ENCODE peak calls at places on chromosomes 12 and 14, in six cellular contexts. A is effector memory CD4-positive, alpha-beta T cell; U is ovary; L is colonic mucosa; V is left lung; B is K562. H is an unnamed sample.

GRCh38 chr12:64608901-64609542 is 1.3 kb upstream of the RASSF3 start:
- DNase-seq in A (peak; percentile 30), L (peak; percentile 80), B (peak; percentile 55), U (no peak), V (no peak), H (no peak)

GRCh38 chr12:114767081-114767480 is 83.1 kb upstream of the TBX3 start:
- DNase-seq in A (no peak), U (no peak), L (no peak), B (no peak), V (no peak), H (no peak)

GRCh38 chr12:132560421-132560830 is 50.0 kb downstream of the LRCOL1 start:
- DNase-seq in U (peak; percentile 50), A (no peak), L (peak; percentile 45), V (no peak), B (peak; percentile 84), H (peak; percentile 38)

GRCh38 chr12:43669373-43669772 is 89.2 kb downstream of the PUS7L start:
- DNase-seq in V (no peak), U (no peak), L (no peak), B (no peak), A (no peak), H (no peak)

GRCh38 chr12:93000026-93000425 is 70.9 kb upstream of the EEA1 start:
- DNase-seq in B (no peak), U (no peak), V (no peak), L (peak; percentile 60), A (no peak), H (no peak)

GRCh38 chr14:74239848-74240793 is 872 bp downstream of the VSX2 start:
- DNase-seq in L (no peak), A (no peak), V (no peak), B (no peak), U (no peak), H (no peak)

GRCh38 chr14:89267163-89267562 is 149.9 kb downstream of the FOXN3 start:
- DNase-seq in A (no peak), L (no peak), V (no peak), B (no peak), U (no peak), H (no peak)

GRCh38 chr12:92600052-92600451 is 102.7 kb upstream of the PLEKHG7 start:
- DNase-seq in L (no peak), B (no peak), V (no peak), U (no peak), A (no peak), H (no peak)

GRCh38 chr12:28937196-28937595 is 211.9 kb upstream of the FAR2 start:
- DNase-seq in V (no peak), B (no peak), U (no peak), A (no peak), L (no peak), H (no peak)

GRCh38 chr12:132276066-132276719 is 53.2 kb downstream of the GALNT9 start:
- DNase-seq in B (no peak), V (peak; percentile 76), U (no peak), A (no peak), L (no peak), H (no peak)

GRCh38 chr12:26744697-26745440 is 88.1 kb downstream of the ITPR2 start:
- DNase-seq in B (no peak), A (no peak), V (no peak), L (no peak), U (no peak), H (no peak)

GRCh38 chr12:3600039-3600720 is 109.2 kb downstream of the PRMT8 start:
- DNase-seq in A (no peak), V (no peak), B (peak; percentile 39), U (no peak), L (no peak), H (no peak)

GRCh38 chr14:22086149-22086548 is 412.5 kb upstream of the OR4E1 start:
- DNase-seq in A (no peak), B (no peak), L (no peak), V (no peak), U (no peak), H (no peak)

GRCh38 chr14:33460119-33460518 is 490.8 kb downstream of the EGLN3 start:
- DNase-seq in L (no peak), V (no peak), B (no peak), A (no peak), U (no peak), H (no peak)

GRCh38 chr14:26730929-26731618 is 133.2 kb upstream of the NOVA1 start:
- DNase-seq in V (peak; percentile 17), B (peak; percentile 7), L (peak; percentile 17), U (peak; percentile 8), A (no peak), H (no peak)

GRCh38 chr12:53798575-53798974 is 46.8 kb upstream of the CISTR start:
- DNase-seq in V (no peak), U (no peak), B (no peak), L (no peak), A (no peak), H (no peak)

GRCh38 chr12:49703647-49704137 is 3.5 kb downstream of the FMNL3 start:
- DNase-seq in L (no peak), B (no peak), U (no peak), A (no peak), V (no peak), H (no peak)

GRCh38 chr14:63200767-63201166 is 3.5 kb upstream of the RHOJ start:
- DNase-seq in A (no peak), B (no peak), L (no peak), V (no peak), U (no peak), H (no peak)

GRCh38 chr12:81644503-81644902 is 114.6 kb downstream of the PPFIA2 start:
- DNase-seq in U (no peak), V (no peak), A (no peak), B (no peak), L (no peak), H (no peak)

GRCh38 chr14:85530626-85531025 is 682 bp downstream of the FLRT2 start:
- DNase-seq in B (no peak), V (no peak), A (no peak), L (no peak), U (no peak), H (no peak)

GRCh38 chr14:30854492-30854891 is 19.9 kb upstream of the COCH start:
- DNase-seq in V (no peak), L (no peak), B (no peak), U (no peak), A (no peak), H (no peak)

GRCh38 chr12:81815611-81816010 is 56.5 kb upstream of the PPFIA2 start:
- DNase-seq in L (no peak), A (no peak), B (no peak), U (no peak), V (no peak), H (no peak)

GRCh38 chr12:82527165-82527780 is 159.4 kb upstream of the TMTC2 start:
- DNase-seq in L (peak; percentile 46), V (no peak), A (no peak), U (no peak), B (peak; percentile 26), H (no peak)

GRCh38 chr14:43418314-43418713 is 1088.8 kb downstream of the FSCB start:
- DNase-seq in A (no peak), V (no peak), U (no peak), B (no peak), L (no peak), H (no peak)

GRCh38 chr12:39405580-39405979 is 37.3 kb downstream of the KIF21A start:
- DNase-seq in V (no peak), A (no peak), B (no peak), U (no peak), L (no peak), H (no peak)

GRCh38 chr12:46888568-46888967 is 62.8 kb upstream of the SLC38A4 start:
- DNase-seq in V (no peak), A (no peak), L (no peak), B (no peak), U (no peak), H (no peak)

GRCh38 chr12:24537241-24537860 is 411.6 kb downstream of the BCAT1 start:
- DNase-seq in U (no peak), B (no peak), V (no peak), A (no peak), L (no peak), H (no peak)

GRCh38 chr14:71702799-71703198 is 229.4 kb upstream of the RGS6 start:
- DNase-seq in V (no peak), L (no peak), A (no peak), U (no peak), B (no peak), H (no peak)

GRCh38 chr14:71698698-71699097 is 233.5 kb upstream of the RGS6 start:
- DNase-seq in U (no peak), B (no peak), L (no peak), V (no peak), A (no peak), H (no peak)

GRCh38 chr14:71703477-71703876 is 228.8 kb upstream of the RGS6 start:
- DNase-seq in U (no peak), L (no peak), A (no peak), B (no peak), V (no peak), H (no peak)

GRCh38 chr14:71704210-71704609 is 228.0 kb upstream of the RGS6 start:
- DNase-seq in A (no peak), L (no peak), V (no peak), U (no peak), B (no peak), H (no peak)

DNA sequence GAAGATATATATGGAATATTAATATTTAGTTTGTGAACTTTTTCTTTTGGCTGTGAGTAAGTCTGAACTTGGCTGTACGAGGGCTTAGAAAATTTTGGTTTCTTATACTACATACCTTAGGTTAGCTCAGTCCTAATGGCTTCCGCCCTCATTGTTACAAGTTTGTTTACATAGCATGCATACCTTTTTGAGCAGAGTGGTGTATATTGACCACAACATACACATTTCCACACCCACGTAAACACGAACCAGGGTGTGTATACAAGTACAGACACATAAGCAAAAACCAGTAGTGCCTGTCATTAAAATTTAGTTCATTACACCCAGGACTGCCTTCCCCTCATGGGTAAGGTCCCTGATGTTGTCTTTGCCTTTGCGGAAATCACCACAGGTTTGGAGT is 230.2 kb upstream of the RGS6 start:
- DNase-seq in L (no peak), A (no peak), U (no peak), B (no peak), V (no peak), H (no peak)
- H3K4me1 ChIP-seq in L (no peaks in the 10 kb centered on the region), A (no peaks in the 10 kb centered on the region), U (no peaks in the 10 kb centered on the region), B (no peaks in the 10 kb centered on the region), V (no peaks in the 10 kb centered on the region), H (no peaks in the 10 kb centered on the region)

DNA sequence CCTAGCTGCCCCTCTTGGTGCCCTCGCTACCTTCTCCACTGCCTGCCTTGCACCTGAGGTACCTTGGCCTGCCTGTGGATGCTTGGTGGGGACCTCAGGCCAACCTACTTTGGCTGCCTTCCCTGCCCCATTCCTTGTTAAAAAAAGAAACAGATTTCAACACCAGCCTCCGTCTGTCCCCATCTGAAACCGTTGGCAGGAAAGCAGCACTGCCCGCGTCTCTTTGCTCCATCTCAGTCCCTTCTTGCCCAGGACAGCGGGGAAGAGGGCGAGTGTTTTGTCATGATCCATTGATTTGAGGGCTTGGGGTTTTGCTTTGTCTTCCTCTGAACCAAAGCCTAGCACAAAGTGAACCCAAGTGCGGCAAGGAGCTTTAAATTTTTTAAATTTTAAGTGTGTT is 5.9 kb downstream of the TPCN1 start:
- DNase-seq in U (no peak), L (no peak), B (no peak), A (no peak), V (no peak), H (no peak)
- H3K4me1 ChIP-seq in U (peaks cover 13% of the 10 kb centered on the region), L (peaks cover 12% of the 10 kb centered on the region), B (peaks cover 51% of the 10 kb centered on the region), A (peaks cover 28% of the 10 kb centered on the region), V (peaks cover 84% of the 10 kb centered on the region), H (peaks cover 15% of the 10 kb centered on the region)

GRCh38 chr14:61561657-61562276 is 133.5 kb upstream of the HIF1A start:
- DNase-seq in A (no peak), V (peak; percentile 74), L (peak; percentile 81), B (peak; percentile 11), U (peak; percentile 60), H (peak; percentile 84)
- H3K4me1 ChIP-seq in A (peaks cover 8% of the 10 kb centered on the region), V (peaks cover 74% of the 10 kb centered on the region), L (peaks cover 14% of the 10 kb centered on the region), B (peaks cover 54% of the 10 kb centered on the region), U (peaks cover 14% of the 10 kb centered on the region), H (peaks cover 35% of the 10 kb centered on the region)

GRCh38 chr12:117044311-117044710 is 54.9 kb downstream of the TESC start:
- DNase-seq in V (peak; percentile 56), B (no peak), A (no peak), U (no peak), L (no peak), H (no peak)
- H3K4me1 ChIP-seq in V (peaks cover 35% of the 10 kb centered on the region), B (peaks cover 55% of the 10 kb centered on the region), A (no peaks in the 10 kb centered on the region), U (peaks cover 6% of the 10 kb centered on the region), L (no peaks in the 10 kb centered on the region), H (peaks cover 46% of the 10 kb centered on the region)